ENCODE peak calls at places on chromosomes 13 and 19, in six cellular contexts. G is dorsolateral prefrontal cortex, I is OCI-LY7, B is GM23338, R is coronary artery, J is tibial artery. A is an unnamed sample.

GRCh38 chr19:18847516-18848463 is 16.0 kb downstream of the UPF1 start:
- DNase-seq in G (no peak), I (no peak), B (no peak), R (no peak), J (no peak), A (no peak)

GRCh38 chr19:19627716-19628498 is at the start of gene LPAR2:
- DNase-seq in G (no peak), I (peak; percentile 82), B (peak; percentile 78), R (no peak), J (no peak), A (no peak)

GRCh38 chr19:16927883-16928282 is 39.1 kb downstream of the F2RL3 start:
- DNase-seq in G (no peak), I (no peak), B (no peak), R (no peak), J (no peak), A (no peak)

GRCh38 chr13:110521296-110521680 is 40.2 kb downstream of the RAB20 start:
- DNase-seq in G (no peak), I (no peak), B (no peak), R (no peak), J (no peak), A (no peak)

GRCh38 chr19:32416749-32417469 is 11.3 kb downstream of the DPY19L3 start:
- DNase-seq in G (peak; percentile 23), I (no peak), B (no peak), R (no peak), J (no peak), A (no peak)

GRCh38 chr13:61350351-61350750 is 65.3 kb downstream of the PCDH20 start:
- DNase-seq in G (no peak), I (no peak), B (no peak), R (no peak), J (no peak), A (no peak)

GRCh38 chr13:73547239-73547638 is 488.4 kb downstream of the KLF5 start:
- DNase-seq in G (no peak), I (no peak), B (no peak), R (no peak), J (no peak), A (no peak)

GRCh38 chr19:58353717-58354477 is 605 bp upstream of the A1BG start:
- DNase-seq in G (no peak), I (no peak), B (no peak), R (no peak), J (no peak), A (no peak)

DNA sequence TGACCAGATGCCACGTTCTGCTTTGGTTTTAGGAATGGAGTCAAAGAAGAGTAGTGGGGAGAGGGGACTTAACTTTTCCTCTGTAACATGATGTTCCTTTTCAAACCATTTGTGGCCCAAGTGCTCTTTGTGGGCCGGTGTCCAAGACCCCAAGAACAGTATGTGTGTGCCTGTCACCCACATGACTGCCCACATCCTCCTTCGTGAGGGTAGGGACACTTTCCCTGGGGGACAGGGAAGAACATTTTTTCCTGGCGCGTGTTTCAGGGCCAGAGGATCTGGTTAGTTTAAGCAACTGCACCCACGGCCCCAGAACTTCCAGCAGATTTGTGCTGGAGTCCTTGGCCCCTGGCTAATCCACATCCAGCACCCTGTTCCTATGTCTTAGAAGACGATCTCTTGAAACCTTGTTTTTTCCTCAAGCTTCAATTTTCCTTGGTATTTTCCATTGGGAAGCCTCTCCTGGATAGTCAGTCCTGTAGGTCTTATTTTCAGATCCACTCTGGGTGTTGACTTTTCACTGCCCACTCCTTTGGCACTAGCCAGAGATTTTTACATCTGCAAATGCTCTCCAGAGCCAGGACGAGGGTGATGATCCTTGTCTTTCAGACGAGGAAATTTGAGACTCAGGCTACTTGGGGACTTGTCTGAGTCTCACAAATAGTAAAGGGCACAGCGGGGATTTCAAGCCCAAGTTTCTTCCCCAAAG is 10.8 kb upstream of the CCDC97 start:
- DNase-seq in G (no peak), I (no peak), B (no peak), R (no peak), J (peak; percentile 88), A (no peak)
- H3K27ac ChIP-seq in G (peak overlapping the region; percentile 74), I (no peak overlapping the region), B (peak overlapping the region; percentile 45), R (peak overlapping the region; percentile 81), J (peak overlapping the region; percentile 74), A (peak overlapping the region; percentile 58)

DNA sequence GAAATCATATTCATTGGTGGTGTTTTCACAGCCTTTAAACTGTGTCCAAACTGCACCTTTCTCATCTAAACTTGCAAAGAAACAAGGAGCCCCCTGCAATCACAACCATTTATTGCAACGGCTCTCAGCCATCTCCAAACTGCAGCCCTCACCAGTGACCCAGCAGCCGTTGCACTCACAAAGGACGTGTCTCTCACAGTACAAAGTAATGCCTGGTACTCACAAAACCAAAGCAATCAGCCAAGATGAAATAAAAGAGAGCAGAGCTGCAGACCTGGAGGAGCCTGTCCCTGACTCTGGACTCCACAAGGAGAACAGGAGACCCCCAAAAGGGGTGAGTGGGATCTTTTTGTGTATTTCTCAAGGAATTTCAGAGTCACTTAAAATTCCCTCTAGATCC is 20.2 kb upstream of the CEACAM21 start:
- DNase-seq in G (no peak), I (no peak), B (no peak), R (no peak), J (no peak), A (no peak)
- H3K27ac ChIP-seq in G (no peak overlapping the region), I (peak overlapping the region; percentile 12), B (no peak overlapping the region), R (no peak overlapping the region), J (no peak overlapping the region), A (no peak overlapping the region)

GRCh38 chr13:31901985-31902384 is 129.6 kb upstream of the FRY start:
- DNase-seq in G (no peak), I (no peak), B (no peak), R (no peak), J (no peak), A (no peak)

GRCh38 chr13:31895687-31896086 is 135.9 kb upstream of the FRY start:
- DNase-seq in G (no peak), I (no peak), B (no peak), R (no peak), J (no peak), A (no peak)

GRCh38 chr13:31896427-31896826 is 135.1 kb upstream of the FRY start:
- DNase-seq in G (no peak), I (no peak), B (no peak), R (peak; percentile 81), J (peak; percentile 76), A (no peak)

GRCh38 chr13:31894931-31895330 is 136.6 kb upstream of the FRY start:
- DNase-seq in G (no peak), I (no peak), B (no peak), R (no peak), J (no peak), A (no peak)

DNA sequence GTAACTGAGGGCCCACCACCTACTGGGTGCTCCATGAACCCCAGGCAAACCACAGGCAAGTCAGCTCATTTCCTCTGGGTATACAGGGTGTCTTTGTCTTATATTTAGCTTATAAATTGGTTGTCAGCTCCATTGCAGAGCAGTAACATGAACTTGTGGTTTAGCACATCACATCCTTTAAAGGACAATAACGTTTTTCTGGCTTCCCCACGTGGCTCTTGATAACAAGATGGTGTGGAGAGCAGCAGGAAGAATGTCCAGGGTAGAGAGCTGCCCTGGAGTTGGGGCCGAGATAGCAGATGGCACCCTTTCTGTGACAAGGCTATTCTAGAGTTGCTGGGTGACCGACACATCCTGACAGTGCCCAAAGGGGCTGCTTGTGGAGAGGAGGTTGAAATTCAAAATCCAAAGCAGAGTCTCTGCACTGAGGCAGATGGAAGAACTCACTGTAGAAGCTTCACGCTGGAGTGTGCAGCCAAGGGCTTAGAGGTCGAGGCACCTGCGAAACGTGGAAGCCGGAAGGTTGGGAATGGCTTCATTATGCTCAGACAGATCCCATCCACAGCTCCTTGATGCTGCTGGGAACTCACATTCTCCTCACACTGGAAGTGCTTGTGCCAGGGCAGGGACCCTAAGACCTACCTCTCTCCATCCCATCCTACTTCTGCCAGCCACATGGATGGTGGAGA is 133.0 kb upstream of the FRY start:
- DNase-seq in G (no peak), I (no peak), B (no peak), R (no peak), J (no peak), A (no peak)
- H3K27ac ChIP-seq in G (no peak overlapping the region), I (no peak overlapping the region), B (no peak overlapping the region), R (no peak overlapping the region), J (peak overlapping the region; percentile 73), A (no peak overlapping the region)

GRCh38 chr19:54133312-54133956 is 4.1 kb upstream of the CNOT3 start:
- DNase-seq in G (no peak), I (no peak), B (peak; percentile 56), R (no peak), J (no peak), A (no peak)

GRCh38 chr19:54136864-54137113 is 773 bp upstream of the CNOT3 start:
- DNase-seq in G (no peak), I (no peak), B (no peak), R (no peak), J (no peak), A (no peak)

GRCh38 chr19:54137114-54137912 is at the start of gene CNOT3:
- DNase-seq in G (peak; percentile 99), I (peak; percentile 100), B (peak; percentile 100), R (peak; percentile 100), J (peak; percentile 100), A (peak; percentile 100)

GRCh38 chr19:54136086-54136863 is 1.3 kb upstream of the CNOT3 start:
- DNase-seq in G (no peak), I (no peak), B (peak; percentile 61), R (no peak), J (no peak), A (no peak)

DNA sequence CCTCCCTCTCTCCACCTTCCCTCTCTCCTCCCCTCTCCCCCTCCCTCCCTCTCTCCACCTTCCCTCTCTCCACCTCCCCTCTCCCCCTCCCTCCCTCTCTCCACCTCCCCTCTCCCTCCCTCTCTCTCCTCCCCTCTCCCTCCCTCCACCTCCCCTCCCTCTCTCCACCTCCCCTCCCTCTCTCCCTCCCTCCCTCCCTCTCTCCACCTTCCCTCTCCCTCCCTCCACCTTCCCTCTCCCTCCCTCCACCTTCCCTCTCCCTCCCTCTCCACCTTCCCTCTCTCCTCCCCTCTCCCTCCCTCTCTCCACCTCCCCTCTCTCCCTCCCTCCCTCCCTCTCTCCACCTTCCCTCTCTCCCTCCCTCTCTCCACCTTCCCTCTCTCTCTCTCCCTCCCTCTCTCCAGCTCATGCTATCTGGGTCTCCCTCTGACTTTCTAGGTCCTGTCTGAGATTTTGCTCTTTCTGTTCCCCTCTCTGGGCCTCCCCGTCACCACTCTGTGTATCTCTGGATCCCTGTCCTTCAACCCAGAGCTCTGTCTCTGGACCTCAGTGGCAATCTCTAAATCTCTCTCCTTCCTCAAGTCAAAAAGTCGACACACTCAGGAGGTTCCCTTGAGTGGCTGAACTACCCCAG is 3.5 kb upstream of the CNOT3 start:
- DNase-seq in G (no peak), I (no peak), B (peak; percentile 69), R (no peak), J (no peak), A (no peak)
- H3K27ac ChIP-seq in G (no peak overlapping the region), I (no peak overlapping the region), B (peak overlapping the region; percentile 97), R (no peak overlapping the region), J (no peak overlapping the region), A (no peak overlapping the region)

GRCh38 chr13:47332149-47332548 is 435.3 kb upstream of the HTR2A start:
- DNase-seq in G (no peak), I (no peak), B (no peak), R (no peak), J (no peak), A (no peak)
- H3K27ac ChIP-seq in G (no peak overlapping the region), I (no peak overlapping the region), B (no peak overlapping the region), R (no peak overlapping the region), J (peak overlapping the region; percentile 59), A (no peak overlapping the region)

A was measured in caudate nucleus.